ENCODE peak calls at places on chromosome 6, in eight cellular contexts. R is HFF-Myc; O is testis; K is T-helper 2 cell; G is BJ; N is activated T-cell treated with anti-CD3 and anti-CD28 coated beads, Interleukin-2, amount 50 U/mL, for 72 hours; A is thoracic aorta; C is neural progenitor cell. M is an unnamed sample.

GRCh38 chr6:104887350-104887749 is 27.6 kb upstream of the HACE1 start:
- DNase-seq in A (no peak), C (peak; percentile 74), O (peak; percentile 27), N (peak; percentile 2), K (no peak), G (no peak), R (peak; percentile 17), M (no peak)

GRCh38 chr6:53598584-53598983 is 53.7 kb upstream of the GCLC start:
- DNase-seq in C (peak; percentile 3), N (no peak), G (no peak), O (no peak), A (no peak), K (no peak), R (no peak), M (no peak)

GRCh38 chr6:170088349-170088951 is 202.4 kb downstream of the DLL1 start:
- DNase-seq in A (no peak), C (no peak), R (no peak), N (peak; percentile 14), K (no peak), G (no peak), O (peak; percentile 13), M (no peak)

GRCh38 chr6:165106261-165106660 is 203.1 kb downstream of the C6orf118 start:
- DNase-seq in C (no peak), A (no peak), G (no peak), K (no peak), O (no peak), N (no peak), R (no peak), M (no peak)

GRCh38 chr6:115468272-115469005 is 592.3 kb downstream of the FRK start:
- DNase-seq in N (no peak), G (no peak), A (no peak), K (no peak), O (no peak), R (no peak), C (peak; percentile 6), M (no peak)

GRCh38 chr6:136173519-136174507 is 76.3 kb downstream of the MTFR2 start:
- DNase-seq in C (no peak), N (peak; percentile 2), K (no peak), O (no peak), R (no peak), G (no peak), A (no peak), M (no peak)

GRCh38 chr6:143745160-143746133 is 67.7 kb downstream of the PHACTR2 start:
- DNase-seq in A (no peak), O (peak; percentile 67), N (no peak), G (no peak), K (no peak), R (no peak), C (peak; percentile 65), M (no peak)

GRCh38 chr6:32167154-32167760 is 2.9 kb downstream of the EGFL8 start:
- DNase-seq in R (no peak), G (no peak), A (no peak), K (no peak), C (no peak), O (no peak), N (no peak), M (no peak)

GRCh38 chr6:54366647-54367327 is 58.5 kb downstream of the TINAG start:
- DNase-seq in A (no peak), G (peak; percentile 4), O (no peak), R (peak; percentile 4), C (no peak), N (no peak), K (no peak), M (no peak)

GRCh38 chr6:44659676-44660170 is 272.2 kb downstream of the CDC5L start:
- DNase-seq in O (no peak), R (no peak), K (no peak), C (no peak), N (no peak), A (no peak), G (no peak), M (no peak)

GRCh38 chr6:391559-392440 is at the start of gene IRF4:
- DNase-seq in O (peak; percentile 55), G (no peak), C (peak; percentile 73), K (peak; percentile 69), A (no peak), N (peak; percentile 87), R (no peak), M (no peak)

GRCh38 chr6:12704946-12705345 is 11.6 kb upstream of the PHACTR1 start:
- DNase-seq in O (no peak), K (no peak), N (no peak), G (no peak), R (no peak), C (no peak), A (no peak), M (no peak)

GRCh38 chr6:73774311-73774766 is 78.3 kb downstream of the CD109 start:
- DNase-seq in N (no peak), K (no peak), R (peak; percentile 40), G (peak; percentile 79), A (no peak), O (peak; percentile 31), C (no peak), M (peak; percentile 86)

GRCh38 chr6:127812985-127813681 is 87.7 kb downstream of the THEMIS start:
- DNase-seq in K (peak; percentile 32), A (no peak), N (peak; percentile 63), O (no peak), C (no peak), G (no peak), R (no peak), M (no peak)

GRCh38 chr6:157718788-157719187 is 104.3 kb upstream of the SNX9 start:
- DNase-seq in N (no peak), O (no peak), A (no peak), R (no peak), C (no peak), K (no peak), G (no peak), M (no peak)

GRCh38 chr6:36827261-36828079 is 11.8 kb downstream of the CPNE5 start:
- DNase-seq in N (no peak), G (peak; percentile 19), K (no peak), A (no peak), O (no peak), C (peak; percentile 25), R (peak; percentile 33), M (peak; percentile 50)

GRCh38 chr6:73746776-73747175 is 50.8 kb downstream of the CD109 start:
- DNase-seq in R (no peak), O (no peak), A (no peak), C (no peak), K (no peak), N (no peak), G (no peak), M (no peak)

GRCh38 chr6:142013286-142013685 is 119.4 kb upstream of the GJE1 start:
- DNase-seq in N (no peak), G (peak; percentile 89), A (no peak), C (no peak), K (no peak), O (no peak), R (peak; percentile 79), M (no peak)

GRCh38 chr6:11085758-11086435 is 7.7 kb upstream of the SMIM13 start:
- DNase-seq in O (no peak), N (no peak), R (no peak), G (no peak), K (no peak), A (no peak), C (no peak), M (no peak)

GRCh38 chr6:145428656-145429173 is 306.6 kb downstream of the EPM2A start:
- DNase-seq in G (no peak), K (no peak), R (no peak), O (no peak), N (no peak), C (peak; percentile 49), A (no peak), M (no peak)

GRCh38 chr6:20954325-20954724 is 420.1 kb downstream of the CDKAL1 start:
- DNase-seq in C (no peak), G (no peak), N (no peak), R (no peak), A (no peak), K (no peak), O (no peak), M (no peak)

GRCh38 chr6:56699066-56699654 is 56.5 kb upstream of the DST start:
- DNase-seq in O (no peak), G (no peak), R (no peak), A (no peak), N (no peak), K (no peak), C (no peak), M (no peak)

GRCh38 chr6:77561768-77562314 is 91.0 kb upstream of the MEI4 start:
- DNase-seq in K (no peak), O (no peak), A (no peak), R (no peak), G (no peak), C (no peak), N (no peak), M (peak; percentile 22)

GRCh38 chr6:44045672-44046015 is 81.6 kb downstream of the MRPL14 start:
- DNase-seq in N (no peak), G (no peak), O (no peak), R (no peak), A (no peak), C (no peak), K (no peak), M (no peak)

GRCh38 chr6:141464490-141464889 is 668.2 kb upstream of the GJE1 start:
- DNase-seq in G (peak; percentile 37), N (no peak), K (no peak), C (no peak), R (no peak), O (no peak), A (no peak), M (no peak)

GRCh38 chr6:149433901-149434300 is 33.8 kb downstream of the SUMO4 start:
- DNase-seq in N (no peak), K (no peak), A (no peak), R (no peak), C (no peak), O (no peak), G (no peak), M (no peak)

GRCh38 chr6:26032387-26033131 is 54.7 kb upstream of the HFE start:
- DNase-seq in C (peak; percentile 57), R (no peak), N (peak; percentile 58), A (no peak), G (no peak), K (no peak), O (no peak), M (no peak)

GRCh38 chr6:84284428-84285033 is 57.1 kb upstream of the CEP162 start:
- DNase-seq in G (no peak), K (no peak), N (no peak), C (peak; percentile 47), O (no peak), A (no peak), R (no peak), M (no peak)

GRCh38 chr6:15304337-15305078 is 58.6 kb downstream of the JARID2 start:
- DNase-seq in A (no peak), K (no peak), G (no peak), N (no peak), R (no peak), C (no peak), O (no peak), M (no peak)

GRCh38 chr6:87393026-87393622 is 14.6 kb upstream of the CFAP206 start:
- DNase-seq in C (peak; percentile 74), R (peak; percentile 32), G (peak; percentile 13), N (peak; percentile 52), A (no peak), K (no peak), O (peak; percentile 49), M (no peak)

GRCh38 chr6:106547961-106548453 is 81.3 kb downstream of the RTN4IP1 start:
- DNase-seq in O (no peak), R (peak; percentile 55), G (no peak), A (no peak), C (no peak), K (no peak), N (no peak), M (peak; percentile 19)

GRCh38 chr6:169255643-169256042 is 2.0 kb upstream of the THBS2 start:
- DNase-seq in N (no peak), A (no peak), R (no peak), K (no peak), C (no peak), O (no peak), G (no peak), M (no peak)

M was measured in T1000.